ENCODE peak calls at places on chromosomes 5 and 9, in nine cellular contexts. One of them, this sample, is unnamed.

GRCh38 chr9:31745468-31745867 is 639.0 kb upstream of the ACO1 start:
- DNase-seq in K562: no peak
- DNase-seq in nephron progenitor cell: no peak
- DNase-seq in HL-60: no peak
- DNase-seq in central memory CD4-positive, alpha-beta T cell: no peak
- DNase-seq in NCI-H2029: no peak
- DNase-seq in fibroblast of lung: no peak
- DNase-seq in HEK293T: no peak
- DNase-seq in SJCRH30: no peak
- DNase-seq in this sample: no peak

GRCh38 chr5:71600783-71601182 is 13.6 kb downstream of the MCCC2 start:
- DNase-seq in K562: no peak
- DNase-seq in nephron progenitor cell: no peak
- DNase-seq in HL-60: no peak
- DNase-seq in central memory CD4-positive, alpha-beta T cell: no peak
- DNase-seq in NCI-H2029: no peak
- DNase-seq in fibroblast of lung: no peak
- DNase-seq in HEK293T: no peak
- DNase-seq in SJCRH30: peak
- DNase-seq in this sample: no peak

GRCh38 chr9:137056739-137057407 is 3.0 kb upstream of the ENTPD2 start:
- DNase-seq in K562: no peak
- DNase-seq in nephron progenitor cell: no peak
- DNase-seq in HL-60: no peak
- DNase-seq in central memory CD4-positive, alpha-beta T cell: no peak
- DNase-seq in NCI-H2029: peak
- DNase-seq in fibroblast of lung: no peak
- DNase-seq in HEK293T: no peak
- DNase-seq in SJCRH30: peak
- DNase-seq in this sample: peak

GRCh38 chr5:5335708-5336211 is 86.7 kb upstream of the ICE1 start:
- DNase-seq in K562: no peak
- DNase-seq in nephron progenitor cell: no peak
- DNase-seq in HL-60: no peak
- DNase-seq in central memory CD4-positive, alpha-beta T cell: no peak
- DNase-seq in NCI-H2029: no peak
- DNase-seq in fibroblast of lung: peak
- DNase-seq in HEK293T: no peak
- DNase-seq in SJCRH30: no peak
- DNase-seq in this sample: no peak

GRCh38 chr5:166962470-166962869 is 1329.0 kb upstream of the WWC1 start:
- DNase-seq in K562: no peak
- DNase-seq in nephron progenitor cell: no peak
- DNase-seq in HL-60: no peak
- DNase-seq in central memory CD4-positive, alpha-beta T cell: no peak
- DNase-seq in NCI-H2029: no peak
- DNase-seq in fibroblast of lung: peak
- DNase-seq in HEK293T: no peak
- DNase-seq in SJCRH30: no peak
- DNase-seq in this sample: no peak

GRCh38 chr9:72882117-72882775 is 70.6 kb downstream of the ALDH1A1 start:
- DNase-seq in K562: no peak
- DNase-seq in nephron progenitor cell: no peak
- DNase-seq in HL-60: no peak
- DNase-seq in central memory CD4-positive, alpha-beta T cell: no peak
- DNase-seq in NCI-H2029: no peak
- DNase-seq in fibroblast of lung: no peak
- DNase-seq in HEK293T: no peak
- DNase-seq in SJCRH30: no peak
- DNase-seq in this sample: peak

GRCh38 chr9:132946624-132947295 is 2.3 kb upstream of the TSC1 start:
- DNase-seq in K562: no peak
- DNase-seq in nephron progenitor cell: peak
- DNase-seq in HL-60: no peak
- DNase-seq in central memory CD4-positive, alpha-beta T cell: no peak
- DNase-seq in NCI-H2029: no peak
- DNase-seq in fibroblast of lung: peak
- DNase-seq in HEK293T: no peak
- DNase-seq in SJCRH30: peak
- DNase-seq in this sample: no peak

GRCh38 chr5:149437369-149438040 is 58.4 kb upstream of the IL17B start:
- DNase-seq in K562: no peak
- DNase-seq in nephron progenitor cell: no peak
- DNase-seq in HL-60: no peak
- DNase-seq in central memory CD4-positive, alpha-beta T cell: no peak
- DNase-seq in NCI-H2029: no peak
- DNase-seq in fibroblast of lung: no peak
- DNase-seq in HEK293T: no peak
- DNase-seq in SJCRH30: no peak
- DNase-seq in this sample: no peak

GRCh38 chr9:136373300-136374182 is at the start of gene CARD9:
- DNase-seq in K562: peak
- DNase-seq in nephron progenitor cell: no peak
- DNase-seq in HL-60: peak
- DNase-seq in central memory CD4-positive, alpha-beta T cell: no peak
- DNase-seq in NCI-H2029: no peak
- DNase-seq in fibroblast of lung: no peak
- DNase-seq in HEK293T: no peak
- DNase-seq in SJCRH30: peak
- DNase-seq in this sample: no peak

GRCh38 chr5:143356855-143357254 is 46.6 kb downstream of the NR3C1 start:
- DNase-seq in K562: no peak
- DNase-seq in nephron progenitor cell: no peak
- DNase-seq in HL-60: no peak
- DNase-seq in central memory CD4-positive, alpha-beta T cell: no peak
- DNase-seq in NCI-H2029: no peak
- DNase-seq in fibroblast of lung: no peak
- DNase-seq in HEK293T: no peak
- DNase-seq in SJCRH30: no peak
- DNase-seq in this sample: no peak

GRCh38 chr5:159157552-159157951 is 51.8 kb downstream of the RNF145 start:
- DNase-seq in K562: no peak
- DNase-seq in nephron progenitor cell: no peak
- DNase-seq in HL-60: no peak
- DNase-seq in central memory CD4-positive, alpha-beta T cell: no peak
- DNase-seq in NCI-H2029: no peak
- DNase-seq in fibroblast of lung: no peak
- DNase-seq in HEK293T: no peak
- DNase-seq in SJCRH30: no peak
- DNase-seq in this sample: no peak

GRCh38 chr9:1267581-1267980 is 217.4 kb downstream of the DMRT2 start:
- DNase-seq in K562: no peak
- DNase-seq in nephron progenitor cell: no peak
- DNase-seq in HL-60: no peak
- DNase-seq in central memory CD4-positive, alpha-beta T cell: no peak
- DNase-seq in NCI-H2029: peak
- DNase-seq in fibroblast of lung: no peak
- DNase-seq in HEK293T: no peak
- DNase-seq in SJCRH30: no peak
- DNase-seq in this sample: no peak

GRCh38 chr5:66596791-66597757 is 881 bp downstream of the MAST4 start:
- DNase-seq in K562: no peak
- DNase-seq in nephron progenitor cell: peak
- DNase-seq in HL-60: no peak
- DNase-seq in central memory CD4-positive, alpha-beta T cell: no peak
- DNase-seq in NCI-H2029: peak
- DNase-seq in fibroblast of lung: peak
- DNase-seq in HEK293T: peak
- DNase-seq in SJCRH30: peak
- DNase-seq in this sample: peak

GRCh38 chr5:125525356-125525755 is 778.9 kb upstream of the ZNF608 start:
- DNase-seq in K562: no peak
- DNase-seq in nephron progenitor cell: no peak
- DNase-seq in HL-60: no peak
- DNase-seq in central memory CD4-positive, alpha-beta T cell: no peak
- DNase-seq in NCI-H2029: no peak
- DNase-seq in fibroblast of lung: no peak
- DNase-seq in HEK293T: no peak
- DNase-seq in SJCRH30: no peak
- DNase-seq in this sample: no peak